ENCODE peak calls at places on chromosomes 12 and 14, in five cellular contexts. One of them, this sample, is unnamed.

GRCh38 chr12:131850856-131851559 is 22.8 kb downstream of the MMP17 start:
- DNase-seq in activated CD4-positive, alpha-beta T cell treated with anti-CD3 and anti-CD28 coated beads, Interleukin-2, amount 50 U/mL, for 24 hours: no peak
- DNase-seq in cardiac fibroblast: no peak
- DNase-seq in ELR: peak; percentile 50
- DNase-seq in AG09309: no peak
- DNase-seq in this sample: no peak

GRCh38 chr12:108786450-108786849 is 55.1 kb upstream of the CORO1C start:
- DNase-seq in cardiac fibroblast: no peak
- DNase-seq in AG09309: no peak
- DNase-seq in activated CD4-positive, alpha-beta T cell treated with anti-CD3 and anti-CD28 coated beads, Interleukin-2, amount 50 U/mL, for 24 hours: no peak
- DNase-seq in ELR: peak; percentile 16
- DNase-seq in this sample: no peak

GRCh38 chr12:16604853-16605252 is 1.1 kb downstream of the LMO3 start:
- DNase-seq in AG09309: no peak
- DNase-seq in activated CD4-positive, alpha-beta T cell treated with anti-CD3 and anti-CD28 coated beads, Interleukin-2, amount 50 U/mL, for 24 hours: no peak
- DNase-seq in ELR: no peak
- DNase-seq in cardiac fibroblast: no peak
- DNase-seq in this sample: peak; percentile 2

GRCh38 chr12:1529228-1529861 is 65.0 kb downstream of the FBXL14 start:
- DNase-seq in cardiac fibroblast: no peak
- DNase-seq in AG09309: no peak
- DNase-seq in ELR: peak; percentile 55
- DNase-seq in activated CD4-positive, alpha-beta T cell treated with anti-CD3 and anti-CD28 coated beads, Interleukin-2, amount 50 U/mL, for 24 hours: no peak
- DNase-seq in this sample: no peak

GRCh38 chr12:13725049-13725448 is 256.4 kb downstream of the GRIN2B start:
- DNase-seq in activated CD4-positive, alpha-beta T cell treated with anti-CD3 and anti-CD28 coated beads, Interleukin-2, amount 50 U/mL, for 24 hours: no peak
- DNase-seq in cardiac fibroblast: no peak
- DNase-seq in AG09309: no peak
- DNase-seq in ELR: no peak
- DNase-seq in this sample: no peak

GRCh38 chr14:57066887-57067513 is 201.7 kb downstream of the EXOC5 start:
- DNase-seq in cardiac fibroblast: peak; percentile 25
- DNase-seq in ELR: peak; percentile 27
- DNase-seq in activated CD4-positive, alpha-beta T cell treated with anti-CD3 and anti-CD28 coated beads, Interleukin-2, amount 50 U/mL, for 24 hours: no peak
- DNase-seq in AG09309: no peak
- DNase-seq in this sample: peak; percentile 16

GRCh38 chr12:100267603-100268281 is 765 bp downstream of the SCYL2 start:
- DNase-seq in ELR: peak; percentile 46
- DNase-seq in activated CD4-positive, alpha-beta T cell treated with anti-CD3 and anti-CD28 coated beads, Interleukin-2, amount 50 U/mL, for 24 hours: no peak
- DNase-seq in AG09309: no peak
- DNase-seq in cardiac fibroblast: peak; percentile 51
- DNase-seq in this sample: peak; percentile 50

GRCh38 chr14:97976861-97977260 is 1179.7 kb downstream of the VRK1 start:
- DNase-seq in cardiac fibroblast: no peak
- DNase-seq in AG09309: no peak
- DNase-seq in activated CD4-positive, alpha-beta T cell treated with anti-CD3 and anti-CD28 coated beads, Interleukin-2, amount 50 U/mL, for 24 hours: no peak
- DNase-seq in ELR: no peak
- DNase-seq in this sample: no peak

GRCh38 chr12:11731042-11731357 is 81.5 kb downstream of the ETV6 start:
- DNase-seq in cardiac fibroblast: no peak
- DNase-seq in ELR: no peak
- DNase-seq in AG09309: no peak
- DNase-seq in activated CD4-positive, alpha-beta T cell treated with anti-CD3 and anti-CD28 coated beads, Interleukin-2, amount 50 U/mL, for 24 hours: no peak
- DNase-seq in this sample: no peak

GRCh38 chr12:118360785-118361404 is 11.8 kb downstream of the TAOK3 start:
- DNase-seq in AG09309: no peak
- DNase-seq in cardiac fibroblast: peak; percentile 49
- DNase-seq in activated CD4-positive, alpha-beta T cell treated with anti-CD3 and anti-CD28 coated beads, Interleukin-2, amount 50 U/mL, for 24 hours: no peak
- DNase-seq in ELR: peak; percentile 89
- DNase-seq in this sample: peak; percentile 81

GRCh38 chr12:105228494-105228893 is 7.5 kb downstream of the APPL2 start:
- DNase-seq in AG09309: no peak
- DNase-seq in ELR: peak; percentile 83
- DNase-seq in activated CD4-positive, alpha-beta T cell treated with anti-CD3 and anti-CD28 coated beads, Interleukin-2, amount 50 U/mL, for 24 hours: no peak
- DNase-seq in cardiac fibroblast: peak; percentile 59
- DNase-seq in this sample: peak; percentile 90

GRCh38 chr14:57480044-57480443 is 13.6 kb downstream of the CCDC198 start:
- DNase-seq in ELR: no peak
- DNase-seq in AG09309: peak; percentile 56
- DNase-seq in activated CD4-positive, alpha-beta T cell treated with anti-CD3 and anti-CD28 coated beads, Interleukin-2, amount 50 U/mL, for 24 hours: no peak
- DNase-seq in cardiac fibroblast: peak; percentile 10
- DNase-seq in this sample: peak; percentile 56

GRCh38 chr14:60637490-60638452 is 11.5 kb downstream of the SIX1 start:
- DNase-seq in cardiac fibroblast: no peak
- DNase-seq in ELR: no peak
- DNase-seq in AG09309: no peak
- DNase-seq in activated CD4-positive, alpha-beta T cell treated with anti-CD3 and anti-CD28 coated beads, Interleukin-2, amount 50 U/mL, for 24 hours: no peak
- DNase-seq in this sample: no peak

GRCh38 chr14:86505808-86506207 is 975.9 kb downstream of the FLRT2 start:
- DNase-seq in AG09309: no peak
- DNase-seq in ELR: no peak
- DNase-seq in cardiac fibroblast: no peak
- DNase-seq in activated CD4-positive, alpha-beta T cell treated with anti-CD3 and anti-CD28 coated beads, Interleukin-2, amount 50 U/mL, for 24 hours: no peak
- DNase-seq in this sample: peak; percentile 6

GRCh38 chr12:123134755-123135282 is 16.1 kb downstream of the PITPNM2 start:
- DNase-seq in ELR: no peak
- DNase-seq in AG09309: no peak
- DNase-seq in activated CD4-positive, alpha-beta T cell treated with anti-CD3 and anti-CD28 coated beads, Interleukin-2, amount 50 U/mL, for 24 hours: no peak
- DNase-seq in cardiac fibroblast: no peak
- DNase-seq in this sample: no peak

GRCh38 chr12:107967170-107967569 is 161.9 kb upstream of the WSCD2 start:
- DNase-seq in cardiac fibroblast: no peak
- DNase-seq in ELR: no peak
- DNase-seq in AG09309: no peak
- DNase-seq in activated CD4-positive, alpha-beta T cell treated with anti-CD3 and anti-CD28 coated beads, Interleukin-2, amount 50 U/mL, for 24 hours: no peak
- DNase-seq in this sample: peak; percentile 7

GRCh38 chr12:70006619-70006973 is 181.6 kb downstream of the MYRFL start:
- DNase-seq in activated CD4-positive, alpha-beta T cell treated with anti-CD3 and anti-CD28 coated beads, Interleukin-2, amount 50 U/mL, for 24 hours: no peak
- DNase-seq in cardiac fibroblast: no peak
- DNase-seq in ELR: no peak
- DNase-seq in AG09309: no peak
- DNase-seq in this sample: no peak

GRCh38 chr14:104677506-104678332 is 11.7 kb upstream of the INF2 start:
- DNase-seq in cardiac fibroblast: peak; percentile 83
- DNase-seq in ELR: peak; percentile 82
- DNase-seq in activated CD4-positive, alpha-beta T cell treated with anti-CD3 and anti-CD28 coated beads, Interleukin-2, amount 50 U/mL, for 24 hours: peak; percentile 65
- DNase-seq in AG09309: no peak
- DNase-seq in this sample: peak; percentile 74

GRCh38 chr12:5856692-5857091 is 88.4 kb downstream of the ANO2 start:
- DNase-seq in cardiac fibroblast: no peak
- DNase-seq in activated CD4-positive, alpha-beta T cell treated with anti-CD3 and anti-CD28 coated beads, Interleukin-2, amount 50 U/mL, for 24 hours: no peak
- DNase-seq in AG09309: no peak
- DNase-seq in ELR: no peak
- DNase-seq in this sample: no peak

GRCh38 chr14:56145965-56146364 is 27.8 kb downstream of the PELI2 start:
- DNase-seq in ELR: peak; percentile 23
- DNase-seq in AG09309: peak; percentile 41
- DNase-seq in activated CD4-positive, alpha-beta T cell treated with anti-CD3 and anti-CD28 coated beads, Interleukin-2, amount 50 U/mL, for 24 hours: no peak
- DNase-seq in cardiac fibroblast: peak; percentile 69
- DNase-seq in this sample: peak; percentile 94

GRCh38 chr14:41830679-41831078 is 224.0 kb downstream of the LRFN5 start:
- DNase-seq in ELR: peak; percentile 33
- DNase-seq in cardiac fibroblast: peak; percentile 63
- DNase-seq in AG09309: peak; percentile 10
- DNase-seq in activated CD4-positive, alpha-beta T cell treated with anti-CD3 and anti-CD28 coated beads, Interleukin-2, amount 50 U/mL, for 24 hours: no peak
- DNase-seq in this sample: peak; percentile 63

GRCh38 chr12:107818984-107819383 is 44.5 kb downstream of the ASCL4 start:
- DNase-seq in activated CD4-positive, alpha-beta T cell treated with anti-CD3 and anti-CD28 coated beads, Interleukin-2, amount 50 U/mL, for 24 hours: no peak
- DNase-seq in ELR: peak; percentile 75
- DNase-seq in AG09309: peak; percentile 57
- DNase-seq in cardiac fibroblast: no peak
- DNase-seq in this sample: peak; percentile 48

GRCh38 chr14:51224551-51224950 is 15.5 kb upstream of the TMX1 start:
- DNase-seq in AG09309: no peak
- DNase-seq in ELR: no peak
- DNase-seq in activated CD4-positive, alpha-beta T cell treated with anti-CD3 and anti-CD28 coated beads, Interleukin-2, amount 50 U/mL, for 24 hours: no peak
- DNase-seq in cardiac fibroblast: no peak
- DNase-seq in this sample: peak; percentile 18

GRCh38 chr14:29814153-29815057 is 113.2 kb downstream of the PRKD1 start:
- DNase-seq in AG09309: no peak
- DNase-seq in cardiac fibroblast: peak; percentile 63
- DNase-seq in ELR: no peak
- DNase-seq in activated CD4-positive, alpha-beta T cell treated with anti-CD3 and anti-CD28 coated beads, Interleukin-2, amount 50 U/mL, for 24 hours: no peak
- DNase-seq in this sample: peak; percentile 43

GRCh38 chr14:92203116-92203515 is 81.3 kb downstream of the CPSF2 start:
- DNase-seq in AG09309: no peak
- DNase-seq in cardiac fibroblast: no peak
- DNase-seq in activated CD4-positive, alpha-beta T cell treated with anti-CD3 and anti-CD28 coated beads, Interleukin-2, amount 50 U/mL, for 24 hours: no peak
- DNase-seq in ELR: no peak
- DNase-seq in this sample: no peak

GRCh38 chr12:132588319-132588718 is 22.1 kb downstream of the LRCOL1 start:
- DNase-seq in activated CD4-positive, alpha-beta T cell treated with anti-CD3 and anti-CD28 coated beads, Interleukin-2, amount 50 U/mL, for 24 hours: no peak
- DNase-seq in ELR: no peak
- DNase-seq in cardiac fibroblast: no peak
- DNase-seq in AG09309: no peak
- DNase-seq in this sample: no peak

GRCh38 chr14:106843951-106844483 is 1317.6 kb downstream of the TMEM121 start:
- DNase-seq in cardiac fibroblast: no peak
- DNase-seq in AG09309: no peak
- DNase-seq in activated CD4-positive, alpha-beta T cell treated with anti-CD3 and anti-CD28 coated beads, Interleukin-2, amount 50 U/mL, for 24 hours: no peak
- DNase-seq in ELR: no peak
- DNase-seq in this sample: peak; percentile 5

GRCh38 chr14:104864267-104865068 is 600 bp upstream of the CEP170B start:
- DNase-seq in AG09309: no peak
- DNase-seq in activated CD4-positive, alpha-beta T cell treated with anti-CD3 and anti-CD28 coated beads, Interleukin-2, amount 50 U/mL, for 24 hours: no peak
- DNase-seq in ELR: no peak
- DNase-seq in cardiac fibroblast: no peak
- DNase-seq in this sample: no peak

GRCh38 chr12:19783547-19784444 is 344.5 kb downstream of the AEBP2 start:
- DNase-seq in AG09309: no peak
- DNase-seq in activated CD4-positive, alpha-beta T cell treated with anti-CD3 and anti-CD28 coated beads, Interleukin-2, amount 50 U/mL, for 24 hours: no peak
- DNase-seq in ELR: no peak
- DNase-seq in cardiac fibroblast: no peak
- DNase-seq in this sample: no peak

GRCh38 chr14:53663709-53664108 is 292.9 kb downstream of the BMP4 start:
- DNase-seq in cardiac fibroblast: peak; percentile 52
- DNase-seq in AG09309: no peak
- DNase-seq in activated CD4-positive, alpha-beta T cell treated with anti-CD3 and anti-CD28 coated beads, Interleukin-2, amount 50 U/mL, for 24 hours: no peak
- DNase-seq in ELR: peak; percentile 34
- DNase-seq in this sample: peak; percentile 9

GRCh38 chr14:76806446-76806845 is 6.2 kb downstream of the ANGEL1 start:
- DNase-seq in activated CD4-positive, alpha-beta T cell treated with anti-CD3 and anti-CD28 coated beads, Interleukin-2, amount 50 U/mL, for 24 hours: no peak
- DNase-seq in AG09309: no peak
- DNase-seq in cardiac fibroblast: no peak
- DNase-seq in ELR: no peak
- DNase-seq in this sample: no peak

GRCh38 chr12:101047652-101048051 is 162.4 kb downstream of the SLC5A8 start:
- DNase-seq in cardiac fibroblast: no peak
- DNase-seq in ELR: no peak
- DNase-seq in activated CD4-positive, alpha-beta T cell treated with anti-CD3 and anti-CD28 coated beads, Interleukin-2, amount 50 U/mL, for 24 hours: no peak
- DNase-seq in AG09309: no peak
- DNase-seq in this sample: no peak

GRCh38 chr14:95683793-95684192 is 2.4 kb upstream of the TCL1B start:
- DNase-seq in cardiac fibroblast: no peak
- DNase-seq in ELR: peak; percentile 26
- DNase-seq in AG09309: no peak
- DNase-seq in activated CD4-positive, alpha-beta T cell treated with anti-CD3 and anti-CD28 coated beads, Interleukin-2, amount 50 U/mL, for 24 hours: peak; percentile 3
- DNase-seq in this sample: peak; percentile 15

GRCh38 chr14:100603341-100604125 is 16.3 kb upstream of the BEGAIN start:
- DNase-seq in cardiac fibroblast: no peak
- DNase-seq in AG09309: no peak
- DNase-seq in activated CD4-positive, alpha-beta T cell treated with anti-CD3 and anti-CD28 coated beads, Interleukin-2, amount 50 U/mL, for 24 hours: no peak
- DNase-seq in ELR: no peak
- DNase-seq in this sample: no peak

GRCh38 chr12:121989266-121989950 is 32.3 kb upstream of the BCL7A start:
- DNase-seq in cardiac fibroblast: no peak
- DNase-seq in ELR: no peak
- DNase-seq in activated CD4-positive, alpha-beta T cell treated with anti-CD3 and anti-CD28 coated beads, Interleukin-2, amount 50 U/mL, for 24 hours: no peak
- DNase-seq in AG09309: no peak
- DNase-seq in this sample: no peak

GRCh38 chr14:104559043-104559768 is 20.4 kb upstream of the C14orf180 start:
- DNase-seq in cardiac fibroblast: no peak
- DNase-seq in activated CD4-positive, alpha-beta T cell treated with anti-CD3 and anti-CD28 coated beads, Interleukin-2, amount 50 U/mL, for 24 hours: no peak
- DNase-seq in AG09309: no peak
- DNase-seq in ELR: no peak
- DNase-seq in this sample: no peak

GRCh38 chr14:21022686-21023085 is 2.2 kb downstream of the NDRG2 start:
- DNase-seq in activated CD4-positive, alpha-beta T cell treated with anti-CD3 and anti-CD28 coated beads, Interleukin-2, amount 50 U/mL, for 24 hours: no peak
- DNase-seq in cardiac fibroblast: no peak
- DNase-seq in ELR: no peak
- DNase-seq in AG09309: no peak
- DNase-seq in this sample: no peak

GRCh38 chr14:64444984-64445845 is 20.1 kb upstream of the AKAP5 start:
- DNase-seq in activated CD4-positive, alpha-beta T cell treated with anti-CD3 and anti-CD28 coated beads, Interleukin-2, amount 50 U/mL, for 24 hours: no peak
- DNase-seq in ELR: peak; percentile 68
- DNase-seq in AG09309: peak; percentile 41
- DNase-seq in cardiac fibroblast: peak; percentile 85
- DNase-seq in this sample: peak; percentile 72

GRCh38 chr12:115794659-115795081 is 482.8 kb downstream of the MED13L start:
- DNase-seq in ELR: no peak
- DNase-seq in cardiac fibroblast: no peak
- DNase-seq in activated CD4-positive, alpha-beta T cell treated with anti-CD3 and anti-CD28 coated beads, Interleukin-2, amount 50 U/mL, for 24 hours: no peak
- DNase-seq in AG09309: no peak
- DNase-seq in this sample: no peak

GRCh38 chr14:23071975-23072539 is 14.7 kb upstream of the CDH24 start:
- DNase-seq in activated CD4-positive, alpha-beta T cell treated with anti-CD3 and anti-CD28 coated beads, Interleukin-2, amount 50 U/mL, for 24 hours: no peak
- DNase-seq in AG09309: no peak
- DNase-seq in cardiac fibroblast: no peak
- DNase-seq in ELR: peak; percentile 47
- DNase-seq in this sample: no peak

This sample was measured in fibroblast of mammary gland.